ENCODE peak calls at places on chromosomes 4 and X, in eight cellular contexts. U is body of pancreas, S is pancreas, W is Peyer's patch, Z is lower lobe of right lung, E is neural progenitor cell, C is spleen, L is lung. F is an unnamed sample. For H3K36me3, the result is how much of the 10 kb centered on the place peaks cover.

GRCh38 chr4:173237722-173238121 is 69.1 kb downstream of the GALNT7 start:
- DNase-seq in Z (no peak), W (no peak), E (no peak), S (no peak), C (no peak), L (no peak), U (no peak), F (no peak)

GRCh38 chr4:23822181-23822580 is 67.7 kb downstream of the PPARGC1A start:
- DNase-seq in C (no peak), Z (no peak), E (no peak), S (no peak), U (no peak), L (no peak), W (no peak), F (no peak)

GRCh38 chrX:29470029-29470428 is 745.3 kb upstream of the MAGEB2 start:
- DNase-seq in E (no peak), L (no peak), S (no peak), Z (no peak), W (no peak), U (no peak), C (no peak), F (peak)

GRCh38 chr4:1113311-1114009 is at the start of gene RNF212:
- DNase-seq in L (no peak), U (no peak), W (no peak), S (peak), E (peak), Z (no peak), C (no peak), F (no peak)

GRCh38 chr4:100823066-100823992 is 305.5 kb upstream of the EMCN start:
- DNase-seq in C (no peak), S (no peak), E (no peak), U (no peak), Z (no peak), W (no peak), L (no peak), F (no peak)

GRCh38 chr4:48227662-48228061 is 42.0 kb downstream of the TEC start:
- DNase-seq in Z (peak), L (no peak), E (no peak), S (no peak), W (no peak), C (no peak), U (no peak), F (no peak)

GRCh38 chr4:47852121-47852520 is 14.3 kb upstream of the CORIN start:
- DNase-seq in W (no peak), Z (no peak), S (no peak), C (no peak), L (no peak), E (no peak), U (no peak), F (no peak)

GRCh38 chr4:15938640-15939039 is at the start of gene FGFBP1:
- DNase-seq in W (no peak), S (no peak), Z (no peak), L (no peak), U (no peak), C (no peak), E (no peak), F (no peak)

GRCh38 chr4:111999801-112000200 is 145.5 kb upstream of the FAM241A start:
- DNase-seq in Z (no peak), L (no peak), U (no peak), C (no peak), E (no peak), S (no peak), W (no peak), F (no peak)

GRCh38 chrX:2781698-2782097 is 29.9 kb downstream of the XG start:
- DNase-seq in U (no peak), L (no peak), Z (no peak), C (no peak), S (no peak), W (no peak), E (no peak), F (no peak)

GRCh38 chrX:96705905-96706304 is 21.3 kb downstream of the DIAPH2 start:
- DNase-seq in W (no peak), U (no peak), C (no peak), S (no peak), L (no peak), E (no peak), Z (no peak), F (no peak)

GRCh38 chrX:155745792-155746191 is 133.0 kb upstream of the TMLHE start:
- DNase-seq in E (no peak), L (no peak), U (peak), Z (no peak), C (no peak), S (no peak), W (no peak), F (peak)

GRCh38 chr4:110003401-110004187 is 90.9 kb downstream of the EGF start:
- DNase-seq in S (no peak), Z (no peak), E (no peak), W (no peak), L (no peak), U (no peak), C (no peak), F (no peak)

GRCh38 chr4:6513678-6514077 is 41.3 kb upstream of the PPP2R2C start:
- DNase-seq in U (no peak), Z (no peak), W (no peak), E (no peak), C (no peak), S (no peak), L (no peak), F (no peak)

GRCh38 chr4:1839306-1839705 is 16.6 kb downstream of the LETM1 start:
- DNase-seq in U (no peak), S (no peak), L (no peak), C (no peak), Z (no peak), W (no peak), E (no peak), F (no peak)

GRCh38 chrX:39614680-39614998 is 483.1 kb downstream of the BCOR start:
- DNase-seq in L (no peak), E (no peak), C (no peak), U (no peak), W (no peak), S (no peak), Z (no peak), F (no peak)

GRCh38 chr4:142549726-142550463 is 296.2 kb downstream of the INPP4B start:
- DNase-seq in W (no peak), S (no peak), Z (no peak), E (no peak), L (no peak), U (peak), C (no peak), F (peak)
- TF ChIP-seq CTCF in W (no peak), S (no peak), Z (no peak), E (no peak), L (no peak), U (no peak), C (no peak), F (no peak)

GRCh38 chr4:140168474-140168873 is 14.5 kb upstream of the MAML3 start:
- DNase-seq in S (no peak), C (no peak), L (no peak), Z (no peak), W (no peak), E (peak), U (no peak), F (no peak)

GRCh38 chr4:140168936-140169335 is 15.0 kb upstream of the MAML3 start:
- DNase-seq in E (no peak), S (no peak), Z (no peak), L (no peak), W (no peak), C (no peak), U (no peak), F (no peak)

GRCh38 chr4:140158234-140159030 is 4.4 kb upstream of the MAML3 start:
- DNase-seq in Z (no peak), C (no peak), L (peak), E (no peak), S (peak), W (no peak), U (peak), F (no peak)

GRCh38 chr4:140162596-140162995 is 8.6 kb upstream of the MAML3 start:
- DNase-seq in E (no peak), U (no peak), L (no peak), Z (no peak), S (no peak), C (no peak), W (no peak), F (no peak)

GRCh38 chr4:140163029-140163810 is 9.2 kb upstream of the MAML3 start:
- DNase-seq in C (no peak), S (no peak), Z (no peak), L (no peak), E (peak), W (no peak), U (no peak), F (no peak)
- H3K4me3 ChIP-seq in C (no peak), S (no peak), Z (no peak), L (no peak), E (no peak), W (no peak), U (no peak), F (no peak)

GRCh38 chrX:131747173-131747572 is 203.3 kb downstream of the OR13H1 start:
- DNase-seq in S (peak), W (peak), Z (no peak), U (no peak), E (no peak), C (peak), L (peak), F (no peak)
- H3K36me3 ChIP-seq in S (under half), W (under half), Z (under half), U (under half), E (under half), C (under half), L (under half), F (under half)

DNA sequence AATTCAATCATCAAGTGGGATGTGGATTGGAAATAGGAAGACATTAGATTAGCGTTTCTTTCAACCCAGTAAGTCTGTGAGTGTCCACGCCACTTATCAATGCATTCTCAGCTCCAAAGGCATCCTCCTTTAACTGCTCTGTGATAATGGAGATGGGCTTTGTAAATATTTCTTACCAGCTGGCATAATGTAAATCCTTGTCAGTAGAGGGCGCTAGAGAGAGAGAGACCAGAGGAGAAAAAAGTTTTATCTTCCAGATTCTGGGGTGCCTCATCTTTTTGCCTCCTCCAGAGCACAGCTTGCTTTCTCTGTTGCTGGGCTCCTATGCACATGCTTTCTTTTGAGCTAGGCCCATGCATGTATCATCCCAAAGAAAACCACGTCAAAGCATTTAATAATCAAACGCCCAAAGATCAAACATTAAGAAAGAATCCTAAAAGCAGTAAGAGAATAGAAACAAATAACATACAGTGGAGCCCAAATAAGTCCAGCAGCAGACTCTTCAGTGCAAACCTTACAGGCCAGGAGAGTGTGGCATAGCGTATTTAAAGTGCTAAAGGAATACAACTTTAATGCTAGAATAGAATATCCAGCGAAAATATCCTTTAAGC is 9.6 kb upstream of the MTMR1 start:
- DNase-seq in U (no peak), L (no peak), E (peak), W (no peak), C (no peak), S (no peak), Z (no peak), F (no peak)
- TF ChIP-seq CTCF in U (peak), L (peak), E (peak), W (peak), C (peak), S (peak), Z (peak), F (peak)

GRCh38 chr4:82467442-82467841 is 37.1 kb downstream of the ENOPH1 start:
- DNase-seq in L (no peak), E (no peak), U (no peak), W (no peak), S (no peak), Z (no peak), C (no peak), F (no peak)

GRCh38 chr4:82473621-82474164 is 43.3 kb downstream of the ENOPH1 start:
- DNase-seq in L (no peak), Z (no peak), W (no peak), C (no peak), E (no peak), U (no peak), S (no peak), F (no peak)

GRCh38 chr4:82469776-82470345 is 39.5 kb downstream of the ENOPH1 start:
- DNase-seq in W (no peak), U (no peak), E (no peak), S (no peak), L (no peak), Z (no peak), C (no peak), F (peak)
- H3K4me3 ChIP-seq in W (no peak), U (no peak), E (no peak), S (no peak), L (no peak), Z (no peak), C (no peak), F (no peak)

GRCh38 chr4:3234171-3235029 is 14.6 kb upstream of the MSANTD1 start:
- DNase-seq in L (no peak), W (no peak), Z (peak), S (no peak), E (no peak), U (no peak), C (no peak), F (no peak)

GRCh38 chr4:3232871-3233271 is 16.1 kb upstream of the MSANTD1 start:
- DNase-seq in L (no peak), C (no peak), Z (peak), E (no peak), S (no peak), U (no peak), W (no peak), F (no peak)

GRCh38 chr4:3232001-3232400 is 17.0 kb upstream of the MSANTD1 start:
- DNase-seq in L (no peak), Z (peak), E (no peak), W (no peak), U (no peak), C (no peak), S (no peak), F (no peak)

GRCh38 chr4:3235030-3235345 is 14.0 kb upstream of the MSANTD1 start:
- DNase-seq in S (no peak), W (no peak), E (no peak), L (no peak), Z (peak), U (no peak), C (no peak), F (no peak)

GRCh38 chr4:3233391-3234071 is 15.4 kb upstream of the MSANTD1 start:
- DNase-seq in W (no peak), E (no peak), C (no peak), L (no peak), Z (no peak), U (no peak), S (no peak), F (no peak)
- H3K36me3 ChIP-seq in W (under half), E (under half), C (half or more), L (under half), Z (half or more), U (half or more), S (under half), F (under half)

F was measured in kidney epithelial cell.